ENCODE peak calls at places on chromosomes 5 and 9, in ten cellular contexts. Z is uterus; R is tibial nerve; Y is NB4; J is fibroblast of lung; A is endodermal cell; P is CD8-positive, alpha-beta T cell; B is left ventricle myocardium inferior; T is bronchial epithelial cell; U is GM06990. Q is an unnamed sample.

GRCh38 chr9:121233906-121234901 is 32.5 kb upstream of the RAB14 start:
- DNase-seq in U (no peak), T (peak), Z (no peak), B (no peak), Y (peak), R (no peak), P (no peak), J (peak), A (no peak), Q (no peak)

GRCh38 chr5:75933489-75933888 is 149.7 kb upstream of the SV2C start:
- DNase-seq in J (no peak), B (no peak), U (no peak), Y (no peak), Z (no peak), P (no peak), T (no peak), A (no peak), R (no peak), Q (peak)

GRCh38 chr9:3441197-3441816 is 84.5 kb downstream of the RFX3 start:
- DNase-seq in Z (no peak), A (peak), Y (peak), J (peak), T (peak), U (peak), R (peak), B (no peak), P (peak), Q (peak)

GRCh38 chr5:66796306-66797292 is 200.4 kb downstream of the MAST4 start:
- DNase-seq in J (peak), B (no peak), T (no peak), Y (no peak), P (no peak), R (no peak), A (no peak), U (no peak), Z (no peak), Q (no peak)

GRCh38 chr9:136676920-136677686 is 10.2 kb downstream of the AGPAT2 start:
- DNase-seq in B (no peak), P (no peak), U (no peak), A (no peak), Z (no peak), Y (no peak), R (no peak), J (no peak), T (no peak), Q (no peak)

GRCh38 chr5:134846641-134846960 is 833 bp downstream of the C5orf24 start:
- DNase-seq in T (peak), Z (no peak), U (no peak), A (no peak), J (peak), P (no peak), Y (no peak), R (no peak), B (no peak), Q (peak)

GRCh38 chr9:106307670-106308069 is 555.3 kb upstream of the ZNF462 start:
- DNase-seq in Z (no peak), J (peak), T (peak), A (no peak), Y (peak), B (no peak), U (peak), R (no peak), P (no peak), Q (no peak)

GRCh38 chr5:139670369-139671095 is 22.4 kb downstream of the CXXC5 start:
- DNase-seq in R (no peak), T (peak), J (peak), U (peak), A (no peak), P (peak), B (no peak), Z (no peak), Y (peak), Q (peak)

GRCh38 chr9:127492616-127493015 is 41.3 kb downstream of the LRSAM1 start:
- DNase-seq in A (no peak), B (no peak), R (no peak), T (no peak), J (no peak), P (no peak), U (no peak), Y (no peak), Z (no peak), Q (no peak)

GRCh38 chr5:94028001-94028400 is 286.6 kb upstream of the POU5F2 start:
- DNase-seq in A (no peak), Y (no peak), T (peak), P (no peak), Z (no peak), B (no peak), J (peak), U (no peak), R (no peak), Q (no peak)

GRCh38 chr5:20105915-20106314 is 117.9 kb upstream of the CDH18 start:
- DNase-seq in Z (no peak), U (no peak), A (no peak), R (no peak), P (no peak), Y (no peak), J (no peak), B (no peak), T (no peak), Q (no peak)

GRCh38 chr5:22852807-22853670 is at the start of gene CDH12:
- DNase-seq in Z (no peak), P (no peak), R (no peak), Y (peak), T (no peak), B (no peak), A (peak), J (no peak), U (no peak), Q (no peak)

GRCh38 chr5:42680035-42680434 is 76.6 kb upstream of the CCDC152 start:
- DNase-seq in R (no peak), U (no peak), J (no peak), B (no peak), Z (no peak), P (no peak), T (no peak), A (no peak), Y (no peak), Q (no peak)

GRCh38 chr5:173452098-173452497 is 123.9 kb upstream of the STC2 start:
- DNase-seq in Y (peak), Z (no peak), U (no peak), A (no peak), R (peak), J (peak), B (peak), T (no peak), P (no peak), Q (no peak)

GRCh38 chr9:69936427-69936826 is 107.2 kb upstream of the MAMDC2 start:
- DNase-seq in P (no peak), A (no peak), U (no peak), Z (no peak), R (no peak), J (peak), Y (no peak), T (peak), B (no peak), Q (no peak)

GRCh38 chr9:30382271-30382670 is 2002.2 kb upstream of the ACO1 start:
- DNase-seq in J (no peak), U (no peak), T (peak), R (no peak), A (no peak), P (no peak), B (no peak), Z (no peak), Y (no peak), Q (no peak)

GRCh38 chr5:172949426-172949825 is 9.8 kb upstream of the RPL26L1 start:
- DNase-seq in R (no peak), J (no peak), Y (no peak), P (no peak), A (no peak), U (no peak), T (no peak), Z (no peak), B (no peak), Q (peak)

GRCh38 chr5:93305984-93306383 is 275.0 kb downstream of the NR2F1-AS1 start:
- DNase-seq in R (no peak), P (no peak), U (no peak), Y (peak), Z (no peak), J (no peak), T (peak), B (no peak), A (peak), Q (no peak)

GRCh38 chr5:133508314-133508713 is 104.0 kb downstream of the FSTL4 start:
- DNase-seq in U (no peak), Z (no peak), J (no peak), Y (no peak), P (no peak), T (no peak), A (peak), B (no peak), R (no peak), Q (no peak)

GRCh38 chr9:124673063-124673462 is 98.0 kb downstream of the NR6A1 start:
- DNase-seq in T (no peak), U (no peak), P (no peak), J (peak), Z (no peak), R (no peak), B (no peak), A (no peak), Y (peak), Q (peak)

GRCh38 chr5:179819296-179820126 is 1.2 kb upstream of the SQSTM1 start:
- DNase-seq in T (peak), U (peak), B (peak), R (peak), Y (peak), A (peak), J (peak), Z (peak), P (peak), Q (no peak)

GRCh38 chr5:180070726-180071417 is 687 bp downstream of the RNF130 start:
- DNase-seq in J (peak), B (peak), P (no peak), R (peak), T (peak), U (no peak), A (peak), Z (peak), Y (peak), Q (no peak)

GRCh38 chr9:132987021-132987620 is 8.6 kb downstream of the GFI1B start:
- DNase-seq in U (no peak), R (no peak), A (no peak), Z (no peak), P (no peak), J (no peak), B (no peak), Y (no peak), T (no peak), Q (no peak)

GRCh38 chr5:78526049-78526525 is 122.5 kb downstream of the LHFPL2 start:
- DNase-seq in Y (no peak), Z (no peak), A (no peak), P (no peak), J (peak), U (peak), B (no peak), T (peak), R (no peak), Q (no peak)

GRCh38 chr5:170614071-170614490 is 110.3 kb downstream of the KCNIP1 start:
- DNase-seq in A (peak), J (no peak), P (no peak), U (no peak), B (no peak), Y (no peak), Z (no peak), T (no peak), R (no peak), Q (no peak)

GRCh38 chr5:175814676-175815075 is 56.7 kb upstream of the CPLX2 start:
- DNase-seq in T (peak), R (no peak), J (peak), Y (peak), Z (no peak), A (peak), U (no peak), B (peak), P (no peak), Q (no peak)

GRCh38 chr9:15357050-15357653 is 50.1 kb upstream of the TTC39B start:
- DNase-seq in P (no peak), B (no peak), U (peak), Z (no peak), R (no peak), A (peak), J (no peak), T (no peak), Y (peak), Q (peak)

GRCh38 chr9:128421474-128422010 is 885 bp downstream of the CERCAM start:
- DNase-seq in U (no peak), R (peak), P (no peak), J (peak), Y (peak), T (no peak), A (no peak), Z (peak), B (peak), Q (peak)

GRCh38 chr5:119655081-119655480 is 25.7 kb downstream of the FAM170A start:
- DNase-seq in Y (peak), Z (no peak), A (no peak), R (no peak), U (no peak), T (peak), J (no peak), P (no peak), B (no peak), Q (no peak)

GRCh38 chr5:178236685-178237084 is 4.1 kb upstream of the PHYKPL start:
- DNase-seq in P (no peak), R (peak), B (peak), A (no peak), T (no peak), J (no peak), Z (no peak), U (no peak), Y (no peak), Q (no peak)

GRCh38 chr5:1538741-1539392 is 15.1 kb upstream of the LPCAT1 start:
- DNase-seq in U (no peak), A (no peak), T (no peak), Z (peak), Y (no peak), B (no peak), R (no peak), P (no peak), J (no peak), Q (no peak)

GRCh38 chr5:1536298-1537165 is 12.8 kb upstream of the LPCAT1 start:
- DNase-seq in Y (no peak), P (peak), U (peak), J (no peak), B (no peak), Z (peak), A (peak), T (no peak), R (peak), Q (peak)

GRCh38 chr5:1535646-1536045 is 11.9 kb upstream of the LPCAT1 start:
- DNase-seq in A (no peak), P (no peak), U (no peak), J (no peak), Z (no peak), B (no peak), T (no peak), R (no peak), Y (no peak), Q (peak)

GRCh38 chr5:1538276-1538675 is 14.5 kb upstream of the LPCAT1 start:
- DNase-seq in B (no peak), U (no peak), R (no peak), Z (peak), P (no peak), A (peak), J (no peak), T (no peak), Y (no peak), Q (no peak)

GRCh38 chr5:1537166-1538154 is 13.7 kb upstream of the LPCAT1 start:
- DNase-seq in Z (no peak), U (no peak), B (no peak), P (no peak), R (no peak), A (peak), J (no peak), T (no peak), Y (no peak), Q (no peak)
- H3K4me3 ChIP-seq in Z (peak), U (no peak), B (peak), P (peak), R (peak), A (no peak), J (peak), T (no peak), Y (peak), Q (peak)

GRCh38 chr5:111245654-111246053 is 21.5 kb downstream of the CAMK4 start:
- DNase-seq in A (no peak), T (no peak), U (no peak), B (no peak), P (no peak), R (no peak), J (no peak), Z (no peak), Y (no peak), Q (no peak)

GRCh38 chr5:111248571-111248970 is 24.4 kb downstream of the CAMK4 start:
- DNase-seq in B (no peak), P (no peak), J (no peak), A (no peak), R (no peak), U (no peak), Y (no peak), T (no peak), Z (no peak), Q (no peak)

GRCh38 chr5:111242606-111243005 is 18.4 kb downstream of the CAMK4 start:
- DNase-seq in Y (no peak), Z (no peak), P (no peak), T (no peak), U (no peak), A (no peak), J (no peak), R (no peak), B (no peak), Q (no peak)

GRCh38 chr5:111243353-111243752 is 19.2 kb downstream of the CAMK4 start:
- DNase-seq in J (no peak), Y (no peak), B (no peak), U (no peak), T (no peak), P (no peak), A (no peak), R (no peak), Z (no peak), Q (no peak)

DNA sequence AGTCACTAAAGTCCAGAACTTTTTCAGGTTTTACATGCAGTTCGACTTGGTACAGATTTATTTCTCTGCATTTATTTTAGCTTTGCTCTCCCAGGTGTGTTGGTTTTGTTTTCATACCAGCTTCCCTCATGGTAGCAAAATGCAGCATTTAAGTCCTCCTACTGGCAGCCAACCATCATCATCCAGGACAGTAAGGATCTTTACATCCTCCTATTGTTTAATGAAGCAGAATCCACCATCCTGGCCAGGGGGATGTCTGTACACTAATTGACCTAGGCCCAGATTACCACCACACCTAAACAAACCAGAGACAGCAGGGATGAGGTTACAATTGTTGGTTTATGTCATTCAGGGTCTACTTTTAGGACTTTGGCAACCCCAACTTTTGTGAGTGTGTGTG is 22.3 kb downstream of the CAMK4 start:
- DNase-seq in Y (no peak), U (no peak), T (no peak), R (no peak), A (no peak), P (no peak), J (no peak), B (no peak), Z (no peak), Q (no peak)
- H3K4me3 ChIP-seq in Y (no peak), U (no peak), T (no peak), R (no peak), A (no peak), P (no peak), J (no peak), B (no peak), Z (no peak), Q (no peak)

DNA sequence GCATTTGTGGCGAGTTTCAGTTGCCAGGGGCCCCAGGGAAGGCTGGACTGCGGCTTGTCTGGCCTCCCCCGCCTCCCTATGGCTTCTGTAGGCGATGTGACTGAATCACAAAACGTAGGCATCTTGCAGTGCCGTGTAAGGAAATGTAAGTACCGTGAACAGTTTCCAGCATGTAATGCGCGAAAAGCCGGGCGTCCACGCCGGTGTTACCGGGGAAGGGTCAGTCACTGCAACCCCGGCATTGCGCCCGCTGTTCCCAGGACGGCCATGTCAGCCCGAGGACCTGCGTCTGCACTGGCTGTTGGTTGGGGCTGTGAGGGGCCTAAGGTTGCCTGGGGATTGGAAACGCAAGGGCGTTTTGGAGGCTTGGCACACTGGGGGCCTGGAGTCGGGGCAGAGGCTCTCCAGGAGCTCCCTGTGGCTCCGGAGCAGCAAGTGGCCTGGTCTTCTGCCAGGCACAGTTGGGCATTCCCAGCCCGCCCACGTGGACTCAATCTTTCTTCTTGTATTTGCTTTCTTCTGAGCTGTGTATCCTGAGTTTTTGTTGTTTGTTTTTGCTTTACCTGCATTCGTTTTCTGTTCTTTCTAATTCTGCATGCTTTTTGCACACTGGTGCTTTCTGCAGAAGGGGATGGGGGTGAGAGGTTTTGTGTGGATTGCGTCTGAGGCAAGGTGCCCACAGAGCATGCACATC is 36.9 kb upstream of the PLEKHG4B start:
- DNase-seq in B (no peak), J (no peak), A (no peak), Y (no peak), R (no peak), P (no peak), Z (no peak), U (no peak), T (no peak), Q (no peak)
- H3K4me3 ChIP-seq in B (no peak), J (no peak), A (no peak), Y (no peak), R (no peak), P (no peak), Z (no peak), U (no peak), T (no peak), Q (no peak)

GRCh38 chr5:68306361-68307014 is 90.9 kb downstream of the PIK3R1 start:
- DNase-seq in T (no peak), B (no peak), Z (no peak), P (no peak), U (no peak), A (no peak), J (no peak), Y (no peak), R (no peak), Q (no peak)

GRCh38 chr5:68305223-68305865 is 89.8 kb downstream of the PIK3R1 start:
- DNase-seq in T (no peak), Y (no peak), J (no peak), A (no peak), R (no peak), B (peak), U (no peak), Z (no peak), P (no peak), Q (no peak)

GRCh38 chr5:68304421-68305052 is 89.0 kb downstream of the PIK3R1 start:
- DNase-seq in T (no peak), A (no peak), B (no peak), R (no peak), P (no peak), U (no peak), J (peak), Z (peak), Y (no peak), Q (no peak)

GRCh38 chr5:68303754-68304420 is 88.3 kb downstream of the PIK3R1 start:
- DNase-seq in A (no peak), B (no peak), R (no peak), Y (no peak), T (no peak), U (no peak), J (no peak), P (no peak), Z (no peak), Q (no peak)

DNA sequence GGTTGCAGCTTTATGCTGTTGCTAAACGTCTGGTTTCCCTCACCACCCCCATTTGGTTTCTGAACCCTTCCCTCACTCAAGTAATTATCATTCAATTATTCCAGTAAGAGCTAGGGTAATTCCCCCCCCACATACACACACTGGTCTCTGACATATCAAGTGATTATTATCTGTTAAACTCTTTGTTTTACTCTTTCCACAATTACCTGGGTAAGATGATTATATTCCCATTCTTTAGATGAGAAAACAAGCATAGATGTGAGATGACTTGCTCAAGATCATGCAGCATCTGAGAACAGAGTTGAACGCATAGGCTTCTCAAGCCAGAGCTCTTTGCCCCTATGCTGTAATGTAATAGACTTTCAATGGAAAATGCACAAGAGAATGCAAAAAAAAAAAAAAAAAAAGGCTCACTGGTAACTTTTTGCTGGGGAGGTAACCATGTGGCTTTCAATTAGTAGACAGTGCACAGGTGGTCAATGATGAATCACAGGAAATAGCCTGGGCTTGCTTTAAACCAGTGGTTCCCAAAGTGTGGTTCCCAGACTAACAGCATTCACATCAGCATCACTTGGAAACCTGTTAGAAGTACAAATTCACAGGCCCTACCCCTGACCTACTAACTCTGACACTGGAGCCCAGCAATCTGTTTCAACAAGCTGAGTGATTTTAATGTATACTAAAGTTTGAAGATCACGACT is 87.6 kb downstream of the PIK3R1 start:
- DNase-seq in R (no peak), Z (no peak), P (no peak), U (no peak), A (no peak), T (peak), Y (no peak), B (no peak), J (peak), Q (no peak)
- H3K4me3 ChIP-seq in R (no peak), Z (no peak), P (no peak), U (no peak), A (no peak), T (no peak), Y (no peak), B (no peak), J (no peak), Q (no peak)